ENCODE peak calls at places on chromosomes 16 and 17, in six cellular contexts. R is thoracic aorta, J is uterus, D is kidney, P is A549, H is neural progenitor cell. I is an unnamed sample.

GRCh38 chr17:46195217-46195855 is 2.1 kb upstream of the KANSL1 start:
- DNase-seq in R (no peak), H (no peak), D (peak; percentile 52), P (no peak), J (no peak), I (no peak)

GRCh38 chr17:72588961-72589360 is 468.1 kb downstream of the SOX9 start:
- DNase-seq in D (peak; percentile 86), H (no peak), P (peak; percentile 82), R (no peak), J (no peak), I (no peak)

GRCh38 chr17:77884019-77884418 is 74.5 kb upstream of the TNRC6C start:
- DNase-seq in R (no peak), J (no peak), P (no peak), H (peak; percentile 90), D (no peak), I (no peak)

GRCh38 chr17:26774291-26775218 is 519.4 kb upstream of the WSB1 start:
- DNase-seq in R (no peak), P (no peak), J (no peak), H (no peak), D (peak; percentile 51), I (no peak)

GRCh38 chr17:40486513-40487370 is 14.7 kb downstream of the TNS4 start:
- DNase-seq in J (no peak), R (no peak), D (peak; percentile 63), P (no peak), H (no peak), I (no peak)

GRCh38 chr16:9429946-9430345 is 338.5 kb downstream of the HAPSTR1 start:
- DNase-seq in R (no peak), P (no peak), J (no peak), D (no peak), H (no peak), I (no peak)

GRCh38 chr16:64470916-64471315 is 650.9 kb downstream of the CDH11 start:
- DNase-seq in P (no peak), D (no peak), H (no peak), R (no peak), J (no peak), I (no peak)

GRCh38 chr16:14641206-14641605 is 8.5 kb downstream of the BFAR start:
- DNase-seq in J (no peak), R (no peak), P (no peak), D (no peak), H (no peak), I (no peak)

GRCh38 chr16:18801197-18801972 is at the start of gene ARL6IP1:
- DNase-seq in D (peak; percentile 100), J (peak; percentile 99), R (peak; percentile 96), H (peak; percentile 100), P (peak; percentile 97), I (peak; percentile 99)

GRCh38 chr17:76027159-76027839 is at the start of gene EVPL:
- DNase-seq in J (no peak), P (peak; percentile 62), H (no peak), D (peak; percentile 94), R (no peak), I (no peak)

GRCh38 chr17:56771975-56772374 is 61.7 kb downstream of the C17orf67 start:
- DNase-seq in D (no peak), J (no peak), H (no peak), R (no peak), P (no peak), I (no peak)

GRCh38 chr16:78375055-78375679 is 275.7 kb downstream of the WWOX start:
- DNase-seq in J (peak; percentile 85), D (no peak), H (no peak), R (no peak), P (no peak), I (no peak)

GRCh38 chr16:69276143-69277115 is 34.7 kb upstream of the VPS4A start:
- DNase-seq in R (peak; percentile 30), H (no peak), J (peak; percentile 85), D (no peak), P (no peak), I (peak; percentile 77)

GRCh38 chr17:14741516-14741915 is 440.6 kb downstream of the HS3ST3B1 start:
- DNase-seq in J (no peak), D (no peak), R (no peak), P (peak; percentile 33), H (no peak), I (no peak)

GRCh38 chr16:23324727-23325126 is 22.6 kb downstream of the SCNN1B start:
- DNase-seq in R (no peak), H (no peak), D (peak; percentile 41), P (no peak), J (peak; percentile 28), I (no peak)

GRCh38 chr17:60354223-60354622 is 37.7 kb downstream of the USP32 start:
- DNase-seq in J (no peak), D (no peak), P (no peak), R (no peak), H (no peak), I (no peak)

GRCh38 chr17:45146616-45147101 is 1.6 kb upstream of the HEXIM1 start:
- DNase-seq in R (no peak), D (no peak), P (no peak), J (peak; percentile 67), H (no peak), I (no peak)

GRCh38 chr17:38745545-38745944 is 2.6 kb downstream of the PCGF2 start:
- DNase-seq in P (no peak), H (no peak), D (no peak), R (no peak), J (peak; percentile 42), I (no peak)

GRCh38 chr17:21019976-21020575 is 22.7 kb downstream of the USP22 start:
- DNase-seq in R (no peak), D (no peak), P (no peak), J (no peak), H (peak; percentile 29), I (no peak)

GRCh38 chr17:44928136-44928535 is 12.8 kb upstream of the GFAP start:
- DNase-seq in H (no peak), D (peak; percentile 66), J (no peak), P (no peak), R (no peak), I (no peak)

GRCh38 chr17:1474402-1475189 is 17.9 kb downstream of the MYO1C start:
- DNase-seq in R (no peak), D (peak; percentile 90), H (no peak), P (no peak), J (no peak), I (no peak)

GRCh38 chr17:34980681-34981537 is 597 bp downstream of the LIG3 start:
- DNase-seq in H (peak; percentile 82), P (peak; percentile 86), D (peak; percentile 91), R (peak; percentile 9), J (peak; percentile 70), I (peak; percentile 84)

GRCh38 chr17:49210158-49211029 is at the start of the genes ABI3 and GNGT2:
- DNase-seq in D (peak; percentile 83), J (peak; percentile 35), H (no peak), R (no peak), P (no peak), I (no peak)
- H3K4me3 ChIP-seq in D (peak within 1 kb of the TSS; percentile 60), J (peak within 1 kb of the TSS; percentile 20), H (no peak within 1 kb of the TSS), R (peak within 1 kb of the TSS; percentile 62), P (no peak within 1 kb of the TSS), I (peak within 1 kb of the TSS; percentile 58)

GRCh38 chr17:63573634-63574033 is 23.4 kb downstream of the DCAF7 start:
- DNase-seq in D (no peak), J (no peak), P (peak; percentile 54), R (no peak), H (peak; percentile 25), I (no peak)
- TF ChIP-seq CTCF in D (no peak), J (no peak), P (peak; percentile 38), R (no peak), H (peak; percentile 52), I (no peak)

GRCh38 chr16:66566051-66566901 is at the start of gene CMTM1:
- DNase-seq in R (no peak), H (no peak), D (peak; percentile 60), J (no peak), P (no peak), I (no peak)
- H3K27ac ChIP-seq in R (no peak within 1 kb of the TSS), H (no peak within 1 kb of the TSS), D (no peak within 1 kb of the TSS), J (no peak within 1 kb of the TSS), P (no peak within 1 kb of the TSS), I (no peak within 1 kb of the TSS)

DNA sequence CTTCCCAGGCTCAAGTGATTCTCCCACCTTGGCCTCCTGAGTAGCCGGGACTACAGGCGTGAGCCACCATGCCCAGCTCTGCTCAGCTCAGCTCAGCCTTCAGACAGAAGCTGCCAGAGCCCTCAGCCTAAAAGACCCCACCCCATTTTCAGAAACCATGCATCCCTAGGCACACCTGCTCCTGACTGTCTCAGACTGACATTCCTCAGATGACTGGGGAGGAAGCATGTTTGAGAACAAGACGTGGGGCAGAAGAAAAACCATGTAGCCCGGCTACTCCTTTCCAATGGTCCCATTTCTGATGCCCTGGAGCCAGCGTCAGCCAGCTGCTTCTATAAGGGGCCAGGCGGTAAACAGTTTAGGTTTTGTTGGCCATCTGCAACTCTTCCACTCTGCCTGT is 3.0 kb upstream of the SRL start:
- DNase-seq in J (no peak), R (no peak), D (no peak), P (no peak), H (no peak), I (no peak)
- H3K4me3 ChIP-seq in J (no peak overlapping the region), R (no peak overlapping the region), D (no peak overlapping the region), P (no peak overlapping the region), H (no peak overlapping the region), I (no peak overlapping the region)

DNA sequence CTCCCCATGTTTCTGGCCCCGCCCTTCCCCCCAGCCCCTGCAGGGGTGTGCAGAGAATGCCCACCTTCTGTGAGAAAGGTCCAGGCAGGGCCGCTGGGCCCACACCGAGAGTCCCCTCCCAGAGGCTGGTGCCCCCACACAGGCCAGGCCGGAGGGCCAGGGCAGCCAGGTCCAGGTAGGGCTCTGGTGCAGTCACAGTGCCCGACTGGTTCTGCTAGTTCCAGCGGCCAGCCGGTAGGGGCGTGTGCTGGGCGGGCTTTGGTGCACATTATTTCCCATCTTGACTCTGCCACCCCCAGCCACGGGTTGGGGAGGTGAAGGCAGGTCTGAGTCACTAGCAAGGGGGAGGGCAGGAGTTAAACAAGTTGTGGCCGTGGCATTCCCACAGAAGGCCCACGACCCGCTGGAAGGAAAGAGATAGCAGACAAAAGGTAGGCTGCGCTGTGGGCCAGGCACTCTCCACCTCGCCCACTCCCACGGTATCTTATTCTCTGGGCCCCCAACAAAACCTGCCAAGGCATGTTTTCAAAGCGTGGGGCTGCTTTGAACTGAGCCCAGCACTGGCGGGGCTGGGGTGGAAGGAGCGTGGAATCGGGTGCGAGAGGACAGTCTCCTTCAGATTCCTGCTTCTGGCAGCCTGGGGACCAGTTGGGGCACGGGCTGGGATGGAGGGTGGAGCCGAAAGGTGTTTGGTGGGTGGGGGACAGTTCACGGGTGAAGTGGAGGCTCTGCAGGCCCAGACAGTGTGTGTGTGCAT is 1.9 kb downstream of the EPN3 start:
- DNase-seq in J (no peak), P (peak; percentile 81), R (no peak), D (peak; percentile 91), H (peak; percentile 55), I (no peak)
- TF ChIP-seq CTCF in J (peak; percentile 22), P (peak; percentile 23), R (peak; percentile 12), D (peak; percentile 16), H (peak; percentile 52), I (no peak)

GRCh38 chr17:81159611-81160265 is 5.6 kb upstream of the PVALEF start:
- DNase-seq in P (no peak), J (no peak), R (no peak), D (peak; percentile 71), H (no peak), I (no peak)
- H3K27ac ChIP-seq in P (no peak overlapping the region), J (no peak overlapping the region), R (no peak overlapping the region), D (no peak overlapping the region), H (no peak overlapping the region), I (no peak overlapping the region)